ENCODE peak calls at places on chromosomes 7 and 10, in five cellular contexts. One of them, this sample, is unnamed.

GRCh38 chr10:115801987-115802386 is 471.0 kb downstream of the GFRA1 start:
- DNase-seq in NT2/D1: no peak
- DNase-seq in HepG2: no peak
- DNase-seq in GM12878: no peak
- DNase-seq in H1: no peak
- DNase-seq in this sample: no peak

GRCh38 chr7:100946111-100946510 is 3.2 kb upstream of the MUC3A start:
- DNase-seq in NT2/D1: no peak
- DNase-seq in GM12878: no peak
- DNase-seq in H1: no peak
- DNase-seq in HepG2: no peak
- DNase-seq in this sample: no peak

GRCh38 chr7:96311967-96312366 is 9.9 kb downstream of the SLC25A13 start:
- DNase-seq in HepG2: peak; percentile 30
- DNase-seq in GM12878: no peak
- DNase-seq in H1: no peak
- DNase-seq in NT2/D1: no peak
- DNase-seq in this sample: no peak

GRCh38 chr10:20811131-20811530 is 86.0 kb downstream of the NEBL start:
- DNase-seq in NT2/D1: no peak
- DNase-seq in HepG2: no peak
- DNase-seq in GM12878: no peak
- DNase-seq in H1: no peak
- DNase-seq in this sample: no peak

GRCh38 chr7:113945018-113945938 is 26.5 kb upstream of the PPP1R3A start:
- DNase-seq in HepG2: no peak
- DNase-seq in GM12878: no peak
- DNase-seq in H1: no peak
- DNase-seq in NT2/D1: no peak
- DNase-seq in this sample: no peak

GRCh38 chr7:152336754-152337368 is 98.9 kb downstream of the KMT2C start:
- DNase-seq in NT2/D1: peak; percentile 28
- DNase-seq in HepG2: peak; percentile 53
- DNase-seq in H1: no peak
- DNase-seq in GM12878: no peak
- DNase-seq in this sample: peak; percentile 59

GRCh38 chr10:110529596-110530011 is 31.9 kb downstream of the DUSP5 start:
- DNase-seq in HepG2: no peak
- DNase-seq in GM12878: peak; percentile 68
- DNase-seq in NT2/D1: peak; percentile 16
- DNase-seq in H1: no peak
- DNase-seq in this sample: no peak

GRCh38 chr10:50579491-50580259 is 44.1 kb downstream of the SGMS1 start:
- DNase-seq in GM12878: no peak
- DNase-seq in NT2/D1: no peak
- DNase-seq in H1: no peak
- DNase-seq in HepG2: no peak
- DNase-seq in this sample: no peak

GRCh38 chr10:67788028-67788886 is 49.7 kb downstream of the DNAJC12 start:
- DNase-seq in GM12878: no peak
- DNase-seq in HepG2: peak; percentile 42
- DNase-seq in NT2/D1: peak; percentile 48
- DNase-seq in H1: peak; percentile 56
- DNase-seq in this sample: peak; percentile 68

GRCh38 chr7:84841809-84842208 is 345.0 kb downstream of the SEMA3D start:
- DNase-seq in NT2/D1: no peak
- DNase-seq in GM12878: no peak
- DNase-seq in H1: no peak
- DNase-seq in HepG2: no peak
- DNase-seq in this sample: no peak

GRCh38 chr7:158695726-158696452 is 8.7 kb downstream of the NCAPG2 start:
- DNase-seq in HepG2: peak; percentile 35
- DNase-seq in H1: no peak
- DNase-seq in NT2/D1: no peak
- DNase-seq in GM12878: peak; percentile 28
- DNase-seq in this sample: peak; percentile 48

GRCh38 chr7:103637080-103637479 is 191.1 kb upstream of the SLC26A5 start:
- DNase-seq in GM12878: no peak
- DNase-seq in NT2/D1: no peak
- DNase-seq in HepG2: no peak
- DNase-seq in H1: no peak
- DNase-seq in this sample: no peak

GRCh38 chr7:99380823-99381663 is 6.5 kb downstream of the ARPC1B start:
- DNase-seq in H1: no peak
- DNase-seq in GM12878: peak; percentile 88
- DNase-seq in HepG2: peak; percentile 72
- DNase-seq in NT2/D1: no peak
- DNase-seq in this sample: no peak

GRCh38 chr7:44768663-44769361 is 20.2 kb downstream of the ZMIZ2 start:
- DNase-seq in GM12878: no peak
- DNase-seq in HepG2: no peak
- DNase-seq in NT2/D1: no peak
- DNase-seq in H1: no peak
- DNase-seq in this sample: no peak

GRCh38 chr7:29843106-29843505 is 36.8 kb downstream of the WIPF3 start:
- DNase-seq in GM12878: no peak
- DNase-seq in NT2/D1: no peak
- DNase-seq in H1: no peak
- DNase-seq in HepG2: no peak
- DNase-seq in this sample: no peak

GRCh38 chr10:119758448-119758847 is 32.6 kb downstream of the INPP5F start:
- DNase-seq in HepG2: no peak
- DNase-seq in H1: no peak
- DNase-seq in NT2/D1: no peak
- DNase-seq in GM12878: no peak
- DNase-seq in this sample: no peak

GRCh38 chr10:46541735-46542566 is 14.5 kb downstream of the GPRIN2 start:
- DNase-seq in H1: no peak
- DNase-seq in GM12878: no peak
- DNase-seq in NT2/D1: no peak
- DNase-seq in HepG2: no peak
- DNase-seq in this sample: no peak

GRCh38 chr7:18520450-18521235 is 25.1 kb downstream of the HDAC9 start:
- DNase-seq in NT2/D1: no peak
- DNase-seq in H1: no peak
- DNase-seq in HepG2: no peak
- DNase-seq in GM12878: no peak
- DNase-seq in this sample: no peak

GRCh38 chr7:132933076-132933466 is 148.8 kb downstream of the CHCHD3 start:
- DNase-seq in HepG2: no peak
- DNase-seq in NT2/D1: no peak
- DNase-seq in H1: no peak
- DNase-seq in GM12878: no peak
- DNase-seq in this sample: no peak

GRCh38 chr10:58064714-58065528 is 202.8 kb downstream of the IPMK start:
- DNase-seq in HepG2: peak; percentile 35
- DNase-seq in NT2/D1: peak; percentile 48
- DNase-seq in H1: no peak
- DNase-seq in GM12878: no peak
- DNase-seq in this sample: peak; percentile 53

GRCh38 chr7:4763794-4764185 is 11.6 kb upstream of the AP5Z1 start:
- DNase-seq in NT2/D1: no peak
- DNase-seq in HepG2: no peak
- DNase-seq in H1: no peak
- DNase-seq in GM12878: no peak
- DNase-seq in this sample: no peak

GRCh38 chr7:24476227-24476626 is 97.0 kb upstream of the PALS2 start:
- DNase-seq in H1: no peak
- DNase-seq in GM12878: no peak
- DNase-seq in NT2/D1: no peak
- DNase-seq in HepG2: no peak
- DNase-seq in this sample: no peak

GRCh38 chr7:28239823-28240204 is 59.2 kb upstream of the JAZF1 start:
- DNase-seq in NT2/D1: no peak
- DNase-seq in HepG2: no peak
- DNase-seq in GM12878: no peak
- DNase-seq in H1: no peak
- DNase-seq in this sample: no peak

GRCh38 chr7:51009716-51010496 is 227.2 kb upstream of the GRB10 start:
- DNase-seq in GM12878: no peak
- DNase-seq in HepG2: peak; percentile 5
- DNase-seq in H1: no peak
- DNase-seq in NT2/D1: no peak
- DNase-seq in this sample: no peak

DNA sequence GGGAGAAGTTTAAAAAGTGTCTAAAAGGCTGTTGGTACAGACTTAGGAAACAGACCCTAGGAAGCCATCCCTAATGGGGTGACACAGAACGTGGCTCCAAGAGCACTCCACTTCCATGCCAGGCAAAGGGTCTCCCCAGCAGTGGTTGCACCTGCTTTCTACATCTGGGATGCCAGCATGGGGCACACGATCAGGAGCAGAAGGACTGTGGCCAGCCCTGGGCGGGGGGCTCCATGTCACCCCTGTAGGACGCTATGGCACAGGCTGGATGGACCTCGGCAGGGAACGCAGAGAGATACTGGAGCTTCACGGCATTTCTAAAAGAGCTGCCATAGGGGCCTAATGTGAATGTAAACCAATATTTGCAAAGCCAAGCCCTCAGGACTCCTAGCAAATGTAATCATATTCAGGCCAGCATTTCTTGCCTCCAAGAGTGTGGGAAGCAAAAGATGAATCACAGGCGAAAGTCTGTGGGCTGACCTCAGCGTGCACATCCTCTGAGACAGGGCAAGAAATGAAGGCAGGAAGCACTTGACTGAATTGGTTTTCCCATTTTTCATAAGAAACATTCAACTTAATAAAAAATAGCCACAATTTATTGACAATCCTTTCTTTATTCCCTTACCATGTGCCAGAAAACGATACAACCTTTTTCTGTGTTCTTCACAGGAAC is 93.9 kb downstream of the ATXN7L1 start:
- DNase-seq in H1: no peak
- DNase-seq in NT2/D1: no peak
- DNase-seq in GM12878: no peak
- DNase-seq in HepG2: no peak
- DNase-seq in this sample: no peak
- TF ChIP-seq SUZ12 in H1: no peak
- TF ChIP-seq SUZ12 in NT2/D1: no peak
- TF ChIP-seq SUZ12 in GM12878: no peak
- TF ChIP-seq SUZ12 in HepG2: no peak
- TF ChIP-seq SUZ12 in this sample: no peak

DNA sequence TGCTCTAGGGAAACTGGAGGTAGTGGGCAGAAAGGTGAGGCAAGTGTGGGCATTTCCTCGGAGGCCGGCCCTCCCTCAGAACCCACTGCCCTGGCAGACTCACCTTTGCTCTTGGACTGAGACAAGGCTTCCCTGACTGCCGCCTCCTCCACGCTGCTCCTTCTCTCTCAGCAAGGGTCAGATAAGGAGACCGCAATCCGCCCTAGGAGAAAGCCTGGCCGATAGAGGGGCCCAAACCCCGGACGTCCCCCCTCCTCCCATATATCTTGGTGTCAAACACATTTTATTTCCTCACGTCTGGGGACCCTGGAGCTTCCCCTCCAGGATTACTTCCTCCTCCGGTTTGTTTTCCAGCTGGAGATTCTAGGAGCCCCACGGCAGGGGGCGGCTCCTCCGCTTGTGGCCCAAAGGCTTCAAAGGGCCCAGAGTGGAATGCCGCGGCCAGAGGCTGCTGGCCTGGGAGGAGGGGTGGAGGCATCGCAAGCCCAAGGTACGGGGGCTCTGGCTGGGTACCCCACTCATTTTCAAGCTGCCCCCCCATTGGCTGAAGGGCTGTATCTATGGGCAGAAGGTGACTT is 31.6 kb upstream of the LBX1 start:
- DNase-seq in H1: no peak
- DNase-seq in GM12878: no peak
- DNase-seq in NT2/D1: no peak
- DNase-seq in HepG2: no peak
- DNase-seq in this sample: peak; percentile 42
- TF ChIP-seq SUZ12 in H1: no peak
- TF ChIP-seq SUZ12 in GM12878: no peak
- TF ChIP-seq SUZ12 in NT2/D1: no peak
- TF ChIP-seq SUZ12 in HepG2: no peak
- TF ChIP-seq SUZ12 in this sample: no peak

GRCh38 chr7:149809215-149809614 is 29.0 kb upstream of the ZNF862 start:
- DNase-seq in H1: no peak
- DNase-seq in GM12878: no peak
- DNase-seq in NT2/D1: no peak
- DNase-seq in HepG2: no peak
- DNase-seq in this sample: no peak

GRCh38 chr7:149811831-149812490 is 26.2 kb upstream of the ZNF862 start:
- DNase-seq in H1: no peak
- DNase-seq in HepG2: no peak
- DNase-seq in GM12878: no peak
- DNase-seq in NT2/D1: no peak
- DNase-seq in this sample: no peak

GRCh38 chr7:149813254-149814035 is 24.7 kb upstream of the ZNF862 start:
- DNase-seq in GM12878: no peak
- DNase-seq in H1: no peak
- DNase-seq in NT2/D1: no peak
- DNase-seq in HepG2: no peak
- DNase-seq in this sample: no peak

GRCh38 chr7:149808311-149808710 is 29.9 kb upstream of the ZNF862 start:
- DNase-seq in NT2/D1: no peak
- DNase-seq in GM12878: no peak
- DNase-seq in H1: no peak
- DNase-seq in HepG2: no peak
- DNase-seq in this sample: no peak

DNA sequence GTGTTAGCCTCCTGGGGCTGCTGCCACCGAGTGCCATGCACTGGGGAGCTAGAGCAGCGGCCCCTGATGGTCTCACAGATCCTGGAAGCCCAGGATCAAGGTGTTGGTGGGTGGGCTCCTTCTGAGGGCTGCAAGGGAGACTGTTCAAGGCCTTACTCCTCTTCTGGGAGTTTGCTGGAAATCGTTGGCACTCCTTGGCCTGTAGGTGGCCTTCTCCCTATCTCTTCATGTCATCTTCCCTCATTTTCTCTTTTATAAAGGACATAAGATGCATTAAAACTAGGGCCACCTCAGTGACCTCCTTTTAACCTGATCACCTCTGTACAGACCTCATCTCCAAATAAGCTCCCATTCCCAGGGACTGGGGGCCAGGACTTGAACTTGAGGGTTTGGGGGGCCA is 27.0 kb upstream of the ZNF862 start:
- DNase-seq in GM12878: no peak
- DNase-seq in HepG2: no peak
- DNase-seq in NT2/D1: no peak
- DNase-seq in H1: no peak
- DNase-seq in this sample: no peak
- TF ChIP-seq SUZ12 in GM12878: no peak
- TF ChIP-seq SUZ12 in HepG2: no peak
- TF ChIP-seq SUZ12 in NT2/D1: no peak
- TF ChIP-seq SUZ12 in H1: no peak
- TF ChIP-seq SUZ12 in this sample: no peak

GRCh38 chr10:122325235-122325634 is 49.3 kb upstream of the PLEKHA1 start:
- DNase-seq in H1: no peak
- DNase-seq in HepG2: no peak
- DNase-seq in GM12878: no peak
- DNase-seq in NT2/D1: no peak
- DNase-seq in this sample: no peak

GRCh38 chr10:122321960-122322359 is 50.9 kb downstream of the BTBD16 start:
- DNase-seq in GM12878: no peak
- DNase-seq in NT2/D1: no peak
- DNase-seq in H1: no peak
- DNase-seq in HepG2: no peak
- DNase-seq in this sample: no peak

GRCh38 chr10:122326385-122326784 is 48.1 kb upstream of the PLEKHA1 start:
- DNase-seq in GM12878: no peak
- DNase-seq in H1: no peak
- DNase-seq in HepG2: no peak
- DNase-seq in NT2/D1: no peak
- DNase-seq in this sample: no peak

GRCh38 chr10:122323188-122323587 is 51.3 kb upstream of the PLEKHA1 start:
- DNase-seq in HepG2: no peak
- DNase-seq in GM12878: no peak
- DNase-seq in NT2/D1: no peak
- DNase-seq in H1: no peak
- DNase-seq in this sample: no peak

GRCh38 chr10:122323941-122324675 is 50.4 kb upstream of the PLEKHA1 start:
- DNase-seq in NT2/D1: no peak
- DNase-seq in GM12878: no peak
- DNase-seq in HepG2: no peak
- DNase-seq in H1: no peak
- DNase-seq in this sample: no peak
- TF ChIP-seq SUZ12 in NT2/D1: no peak
- TF ChIP-seq SUZ12 in GM12878: no peak
- TF ChIP-seq SUZ12 in HepG2: no peak
- TF ChIP-seq SUZ12 in H1: no peak
- TF ChIP-seq SUZ12 in this sample: no peak